ENCODE peak calls at places on chromosomes 2 and 18, in ten cellular contexts. Q is GM23248; I is pancreas; N is IMR-90; B is Karpas-422; L is Peyer's patch; F is CD8-positive, alpha-beta memory T cell; C is CD8-positive, alpha-beta T cell; Z is body of pancreas; S is kidney. X is an unnamed sample. For H3K9me3, the result is how much of the 10 kb centered on the place peaks cover.

GRCh38 chr2:225334524-225334923 is 65.0 kb upstream of the NYAP2 start:
- DNase-seq in I (peak), B (no peak), L (no peak), N (no peak), F (no peak), S (no peak), Q (no peak), C (no peak), Z (peak), X (no peak)

GRCh38 chr2:206263959-206264603 is 10.4 kb upstream of the ZDBF2 start:
- DNase-seq in B (no peak), I (no peak), F (no peak), S (no peak), C (no peak), Q (no peak), Z (no peak), N (no peak), L (no peak), X (no peak)

GRCh38 chr2:133586978-133587377 is 18.7 kb upstream of the NCKAP5 start:
- DNase-seq in F (no peak), I (no peak), B (no peak), C (no peak), Z (no peak), S (no peak), Q (peak), L (no peak), N (no peak), X (no peak)

GRCh38 chr2:75481041-75481836 is 79.5 kb downstream of the EVA1A start:
- DNase-seq in I (no peak), L (no peak), B (peak), Q (peak), C (no peak), F (no peak), S (no peak), Z (peak), N (peak), X (no peak)

GRCh38 chr2:109616184-109616583 is 2.0 kb downstream of the SOWAHC start:
- DNase-seq in S (no peak), N (no peak), Z (no peak), L (no peak), Q (no peak), B (no peak), C (no peak), I (no peak), F (no peak), X (no peak)

GRCh38 chr2:141380625-141381012 is 750.2 kb downstream of the LRP1B start:
- DNase-seq in L (no peak), N (no peak), F (no peak), B (no peak), S (no peak), I (no peak), Q (no peak), C (no peak), Z (no peak), X (no peak)

GRCh38 chr2:237700583-237701032 is 73.2 kb downstream of the LRRFIP1 start:
- DNase-seq in I (no peak), Q (peak), C (no peak), N (peak), L (peak), B (no peak), F (peak), S (peak), Z (no peak), X (peak)

GRCh38 chr2:241866896-241867631 is 2.5 kb upstream of the RTP5 start:
- DNase-seq in N (no peak), F (no peak), L (no peak), Q (no peak), S (peak), Z (no peak), B (no peak), I (no peak), C (no peak), X (no peak)

GRCh38 chr2:40283111-40283909 is 168.6 kb downstream of the SLC8A1 start:
- DNase-seq in B (peak), L (no peak), I (no peak), Q (no peak), C (no peak), S (no peak), N (peak), Z (no peak), F (no peak), X (no peak)

GRCh38 chr2:219418570-219419189 is 503 bp downstream of the DES start:
- DNase-seq in L (no peak), Z (peak), S (no peak), C (no peak), N (no peak), B (no peak), I (no peak), F (no peak), Q (peak), X (no peak)

GRCh38 chr2:85413592-85414421 is 3.6 kb upstream of the CAPG start:
- DNase-seq in B (no peak), Z (peak), I (peak), N (peak), L (peak), Q (peak), S (peak), F (no peak), C (peak), X (no peak)

GRCh38 chr18:32674491-32674890 is 98.3 kb downstream of the KLHL14 start:
- DNase-seq in Q (peak), Z (no peak), S (no peak), C (no peak), N (no peak), L (no peak), F (no peak), I (no peak), B (no peak), X (no peak)

GRCh38 chr2:82007051-82007664 is 1702.6 kb upstream of the LRRTM1 start:
- DNase-seq in Z (no peak), F (no peak), S (no peak), N (no peak), L (no peak), I (no peak), C (no peak), Q (no peak), B (no peak), X (no peak)

GRCh38 chr2:100176925-100177324 is 34.5 kb upstream of the AFF3 start:
- DNase-seq in C (no peak), L (no peak), Q (no peak), S (no peak), B (peak), Z (no peak), F (no peak), N (no peak), I (no peak), X (no peak)

GRCh38 chr2:100180503-100180902 is 38.1 kb upstream of the AFF3 start:
- DNase-seq in F (no peak), N (no peak), C (no peak), S (no peak), B (no peak), I (no peak), L (no peak), Q (no peak), Z (no peak), X (no peak)

GRCh38 chr2:100179806-100180205 is 37.4 kb upstream of the AFF3 start:
- DNase-seq in F (no peak), S (peak), N (no peak), L (no peak), Q (no peak), C (no peak), I (no peak), Z (no peak), B (peak), X (no peak)

GRCh38 chr2:100178864-100179263 is 36.5 kb upstream of the AFF3 start:
- DNase-seq in B (peak), F (no peak), N (no peak), Q (no peak), I (no peak), S (no peak), Z (no peak), C (no peak), L (no peak), X (no peak)

GRCh38 chr2:100178085-100178788 is 35.8 kb upstream of the AFF3 start:
- DNase-seq in I (peak), C (no peak), S (no peak), Z (peak), L (peak), N (peak), Q (peak), B (peak), F (no peak), X (no peak)
- H3K4me3 ChIP-seq in I (no peak), C (no peak), S (no peak), Z (no peak), L (no peak), N (no peak), Q (no peak), B (no peak), F (no peak), X (no peak)

DNA sequence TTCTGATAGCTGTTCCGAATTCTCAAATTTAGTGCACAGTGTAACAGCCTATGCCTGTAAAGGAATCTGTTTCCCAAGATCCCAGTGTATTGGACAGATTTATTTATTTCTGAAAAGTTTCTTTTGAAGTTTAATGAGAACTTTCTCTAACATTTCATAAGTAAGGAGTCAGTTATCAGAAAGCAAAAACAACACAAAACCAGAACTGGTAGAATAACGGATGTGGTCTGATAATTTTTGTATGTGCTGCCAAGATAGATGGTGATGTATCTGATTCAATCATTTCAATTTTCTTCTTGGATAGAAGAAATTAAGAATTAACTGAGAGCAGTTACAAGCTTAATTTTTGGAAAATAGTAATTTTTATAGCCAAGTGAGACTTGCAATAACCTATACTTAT is 374.3 kb downstream of the SOCS6 start:
- DNase-seq in Z (no peak), B (no peak), S (no peak), N (no peak), I (no peak), C (no peak), F (no peak), Q (no peak), L (no peak), X (no peak)
- H3K9me3 ChIP-seq in Z (under half), B (under half), S (under half), N (under half), I (under half), C (under half), F (under half), Q (under half), L (under half), X (under half)

DNA sequence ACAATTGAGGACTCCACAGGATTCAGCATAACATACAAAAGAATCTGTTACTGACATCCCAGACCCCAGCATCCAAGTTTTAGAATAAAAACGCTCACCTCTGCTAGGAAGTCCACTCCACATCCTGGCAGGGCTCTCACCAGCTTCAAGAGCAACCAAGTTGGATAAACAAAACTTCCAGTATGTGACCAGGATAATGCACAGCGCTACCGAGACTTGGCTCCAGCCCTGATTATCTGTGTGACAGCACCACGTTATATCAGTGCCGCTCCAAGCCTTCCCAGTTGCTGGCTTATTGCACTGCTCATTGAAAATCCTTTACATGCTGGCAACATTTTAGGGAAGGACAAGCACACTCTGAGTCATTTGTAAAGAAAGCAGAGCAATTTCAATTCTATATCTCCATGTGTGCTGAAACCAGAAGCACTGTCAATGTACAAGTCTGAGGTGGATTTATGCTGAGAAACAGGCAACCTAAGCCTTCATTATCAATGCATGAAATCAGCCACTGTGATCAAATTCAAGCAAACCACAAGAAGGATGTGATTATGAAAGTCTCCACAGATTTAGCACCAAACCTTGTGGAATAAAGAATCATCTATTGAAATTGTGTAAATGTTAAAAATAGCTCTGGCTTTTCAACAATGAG is 115.7 kb downstream of the ZNF385B start:
- DNase-seq in S (no peak), N (peak), F (no peak), L (no peak), Z (no peak), Q (peak), B (no peak), C (no peak), I (no peak), X (no peak)
- H3K4me3 ChIP-seq in S (no peak), N (no peak), F (no peak), L (no peak), Z (no peak), Q (no peak), B (no peak), C (no peak), I (no peak), X (no peak)

DNA sequence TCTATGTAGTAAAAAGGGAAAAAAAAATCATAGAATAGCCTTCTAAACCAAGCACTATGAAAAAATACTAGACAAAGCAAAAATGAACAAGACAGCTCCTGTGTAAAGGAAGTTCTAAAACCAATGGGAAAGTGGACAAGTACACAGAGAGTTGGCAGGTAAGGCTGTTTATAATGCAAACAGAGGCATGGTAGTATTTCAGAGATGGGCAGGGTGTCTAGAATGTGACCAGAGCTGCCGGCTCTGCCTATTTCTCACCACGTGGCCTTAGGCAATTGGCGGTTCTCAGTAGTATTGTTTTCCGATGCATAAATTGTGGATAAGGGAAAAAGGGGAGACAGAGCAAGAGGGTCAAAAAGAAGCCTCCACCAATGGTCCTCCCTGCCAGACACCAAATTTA is 173.6 kb downstream of the ANKRD30B start:
- DNase-seq in Z (no peak), B (no peak), L (no peak), C (no peak), F (no peak), N (no peak), S (no peak), I (no peak), Q (no peak), X (no peak)
- H3K9me3 ChIP-seq in Z (under half), B (under half), L (under half), C (under half), F (under half), N (under half), S (under half), I (under half), Q (under half), X (under half)

GRCh38 chr2:84201158-84201557 is 257.9 kb downstream of the SUCLG1 start:
- DNase-seq in L (no peak), C (no peak), S (no peak), N (no peak), Q (no peak), I (no peak), Z (no peak), B (no peak), F (no peak), X (no peak)

GRCh38 chr2:84202166-84202565 is 256.9 kb downstream of the SUCLG1 start:
- DNase-seq in F (no peak), I (no peak), Z (no peak), B (no peak), C (no peak), L (no peak), N (no peak), S (no peak), Q (no peak), X (no peak)

DNA sequence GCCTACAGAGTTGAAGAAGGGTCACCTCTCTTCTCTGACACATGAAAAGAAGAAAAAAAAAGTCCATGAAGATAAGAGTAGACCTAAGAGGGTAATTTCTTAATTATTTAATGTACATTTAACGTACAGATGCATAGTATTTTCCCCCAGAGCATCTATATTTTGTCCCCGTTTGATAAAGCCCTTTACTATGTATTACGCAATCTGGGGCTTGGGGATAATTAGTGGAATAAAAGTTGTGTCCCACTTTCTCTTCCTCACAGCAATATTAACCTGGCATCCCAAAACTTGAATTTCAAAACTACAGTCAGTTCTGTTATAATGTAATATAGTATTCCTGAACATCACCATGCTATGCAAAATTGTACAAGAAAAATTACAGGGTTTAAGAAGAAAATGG is 254.1 kb downstream of the SUCLG1 start:
- DNase-seq in F (no peak), Q (no peak), B (no peak), N (no peak), S (no peak), Z (no peak), I (no peak), L (no peak), C (no peak), X (no peak)
- H3K4me3 ChIP-seq in F (no peak), Q (no peak), B (no peak), N (no peak), S (no peak), Z (no peak), I (no peak), L (no peak), C (no peak), X (no peak)

DNA sequence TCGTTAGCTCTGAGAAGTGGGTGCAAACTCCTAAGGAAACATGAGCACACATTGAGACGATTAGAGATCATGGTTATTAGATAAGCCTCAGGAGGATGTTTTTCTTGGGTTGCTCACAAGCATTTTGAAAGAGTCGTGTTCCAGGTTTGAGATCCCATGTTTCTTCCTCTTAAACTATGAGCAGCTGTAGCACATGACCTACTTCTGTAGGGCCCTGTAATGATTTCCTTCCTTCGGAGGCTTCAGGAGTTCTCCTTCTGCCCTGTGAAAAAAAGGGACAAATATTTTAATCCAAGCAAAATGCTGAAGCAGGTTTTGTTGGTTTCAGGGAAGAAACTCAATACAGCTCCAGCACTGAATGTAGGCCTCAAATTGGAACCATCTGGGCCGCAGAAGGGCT is 82.6 kb downstream of the POU3F3 start:
- DNase-seq in F (no peak), I (no peak), N (no peak), C (no peak), B (no peak), Z (no peak), Q (no peak), L (no peak), S (no peak), X (no peak)
- H3K9me3 ChIP-seq in F (under half), I (under half), N (under half), C (under half), B (under half), Z (under half), Q (under half), L (under half), S (under half), X (under half)

X was measured in tibial artery.